ENCODE peak calls at places on chromosome 2, in four cellular contexts. J is HFF-Myc, F is left lung, X is stomach. L is an unnamed sample.

GRCh38 chr2:18262601-18263000 is 297.9 kb downstream of the RDH14 start:
- DNase-seq in J (no peak), F (no peak), X (no peak), L (no peak)

GRCh38 chr2:240814946-240815760 is 4.9 kb downstream of the KIF1A start:
- DNase-seq in J (no peak), F (no peak), X (peak; percentile 17), L (no peak)

GRCh38 chr2:12678189-12678588 is 38.5 kb upstream of the TRIB2 start:
- DNase-seq in J (no peak), F (no peak), X (no peak), L (no peak)

GRCh38 chr2:134127496-134127895 is 126.4 kb upstream of the MGAT5 start:
- DNase-seq in J (no peak), F (no peak), X (no peak), L (no peak)

GRCh38 chr2:170905864-170906263 is 23.2 kb upstream of the GORASP2 start:
- DNase-seq in J (no peak), F (no peak), X (no peak), L (no peak)

GRCh38 chr2:178190938-178191910 is 3.1 kb upstream of the OSBPL6 start:
- DNase-seq in J (no peak), F (no peak), X (no peak), L (no peak)

GRCh38 chr2:68857855-68858456 is 13.2 kb downstream of the BMP10 start:
- DNase-seq in J (no peak), F (no peak), X (no peak), L (no peak)

GRCh38 chr2:187875271-187875670 is 321.0 kb upstream of the TFPI start:
- DNase-seq in J (no peak), F (no peak), X (no peak), L (no peak)

GRCh38 chr2:240245706-240246105 is 105.2 kb upstream of the OTOS start:
- DNase-seq in J (no peak), F (peak; percentile 57), X (peak; percentile 25), L (no peak)

GRCh38 chr2:29430382-29431112 is 315.3 kb downstream of the CLIP4 start:
- DNase-seq in J (no peak), F (no peak), X (no peak), L (no peak)

GRCh38 chr2:20618886-20619521 is 31.9 kb downstream of the HS1BP3 start:
- DNase-seq in J (no peak), F (peak; percentile 74), X (peak; percentile 24), L (no peak)

GRCh38 chr2:27071990-27072830 is 756 bp upstream of the OST4 start:
- DNase-seq in J (peak; percentile 37), F (no peak), X (peak; percentile 37), L (no peak)

GRCh38 chr2:227186751-227187150 is 22.3 kb downstream of the COL4A3 start:
- DNase-seq in J (no peak), F (no peak), X (no peak), L (no peak)

GRCh38 chr2:178449700-178450573 is 1.0 kb downstream of the PRKRA start:
- DNase-seq in J (no peak), F (no peak), X (no peak), L (no peak)

GRCh38 chr2:190501231-190501630 is 33.3 kb downstream of the NEMP2 start:
- DNase-seq in J (no peak), F (no peak), X (no peak), L (no peak)

GRCh38 chr2:96860065-96861029 is 2.5 kb upstream of the ANKRD39 start:
- DNase-seq in J (no peak), F (peak; percentile 61), X (no peak), L (no peak)

GRCh38 chr2:239392072-239392357 is 8.8 kb downstream of the HDAC4 start:
- DNase-seq in J (no peak), F (peak; percentile 60), X (no peak), L (no peak)

GRCh38 chr2:106863387-106863786 is 22.6 kb downstream of the ST6GAL2 start:
- DNase-seq in J (no peak), F (no peak), X (no peak), L (no peak)

GRCh38 chr2:44169155-44169898 is 652 bp downstream of the PPM1B start:
- DNase-seq in J (no peak), F (peak; percentile 92), X (peak; percentile 41), L (peak; percentile 48)

GRCh38 chr2:136116111-136116812 is 1.7 kb downstream of the CXCR4 start:
- DNase-seq in J (no peak), F (peak; percentile 84), X (peak; percentile 56), L (peak; percentile 68)

GRCh38 chr2:51697095-51697494 is 665.2 kb upstream of the NRXN1 start:
- DNase-seq in J (no peak), F (no peak), X (no peak), L (no peak)

GRCh38 chr2:38750793-38751042 is 443 bp downstream of the SRSF7 start:
- DNase-seq in J (no peak), F (peak; percentile 89), X (peak; percentile 68), L (no peak)

GRCh38 chr2:161308178-161308955 is at the start of gene PSMD14:
- DNase-seq in J (peak; percentile 77), F (peak; percentile 98), X (peak; percentile 91), L (peak; percentile 84)

GRCh38 chr2:32962652-32963051 is 15.9 kb downstream of the LTBP1 start:
- DNase-seq in J (no peak), F (no peak), X (no peak), L (no peak)

GRCh38 chr2:10482979-10483378 is 34.9 kb upstream of the ODC1 start:
- DNase-seq in J (no peak), F (no peak), X (no peak), L (no peak)

GRCh38 chr2:16613475-16613874 is 52.2 kb downstream of the CYRIA start:
- DNase-seq in J (no peak), F (no peak), X (no peak), L (no peak)

GRCh38 chr2:132715986-132716385 is 46.0 kb upstream of the LYPD1 start:
- DNase-seq in J (no peak), F (no peak), X (no peak), L (no peak)

GRCh38 chr2:64225491-64225890 is 81.3 kb upstream of the PELI1 start:
- DNase-seq in J (no peak), F (no peak), X (no peak), L (no peak)

GRCh38 chr2:62074233-62074632 is 121.7 kb upstream of the B3GNT2 start:
- DNase-seq in J (no peak), F (no peak), X (no peak), L (no peak)

GRCh38 chr2:43676322-43677050 is at the start of gene C1GALT1C1L:
- DNase-seq in J (peak; percentile 22), F (peak; percentile 85), X (peak; percentile 36), L (no peak)

GRCh38 chr2:128984855-128985254 is 666.2 kb upstream of the HS6ST1 start:
- DNase-seq in J (no peak), F (no peak), X (no peak), L (no peak)

DNA sequence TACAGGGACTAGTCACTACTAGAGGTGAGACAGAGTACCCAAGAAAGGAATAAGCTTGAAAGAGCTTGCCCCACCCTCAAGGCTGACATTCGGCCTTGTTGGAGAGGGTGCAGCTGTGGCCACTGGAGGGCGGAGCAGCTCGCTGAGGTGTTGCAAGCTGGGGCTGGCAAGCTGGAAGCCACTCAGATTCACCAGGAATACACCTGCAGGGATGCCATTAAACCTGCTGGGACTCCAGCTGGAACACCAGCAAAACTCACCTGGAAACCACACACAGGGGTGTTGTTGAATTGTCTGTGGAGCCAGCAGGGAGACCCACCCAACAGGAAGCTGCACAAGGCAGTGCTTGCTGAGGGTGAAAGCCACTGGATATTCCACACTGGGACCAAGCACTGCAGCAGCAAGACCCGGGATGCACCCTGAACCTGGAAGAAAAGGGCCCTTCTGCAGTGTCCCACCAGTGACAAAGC is 26.1 kb downstream of the KCTD18 start:
- DNase-seq in J (no peak), F (peak; percentile 85), X (peak; percentile 66), L (no peak)
- TF ChIP-seq CTCF in J (peak; percentile 45), F (peak; percentile 28), X (peak; percentile 22), L (no peak)

DNA sequence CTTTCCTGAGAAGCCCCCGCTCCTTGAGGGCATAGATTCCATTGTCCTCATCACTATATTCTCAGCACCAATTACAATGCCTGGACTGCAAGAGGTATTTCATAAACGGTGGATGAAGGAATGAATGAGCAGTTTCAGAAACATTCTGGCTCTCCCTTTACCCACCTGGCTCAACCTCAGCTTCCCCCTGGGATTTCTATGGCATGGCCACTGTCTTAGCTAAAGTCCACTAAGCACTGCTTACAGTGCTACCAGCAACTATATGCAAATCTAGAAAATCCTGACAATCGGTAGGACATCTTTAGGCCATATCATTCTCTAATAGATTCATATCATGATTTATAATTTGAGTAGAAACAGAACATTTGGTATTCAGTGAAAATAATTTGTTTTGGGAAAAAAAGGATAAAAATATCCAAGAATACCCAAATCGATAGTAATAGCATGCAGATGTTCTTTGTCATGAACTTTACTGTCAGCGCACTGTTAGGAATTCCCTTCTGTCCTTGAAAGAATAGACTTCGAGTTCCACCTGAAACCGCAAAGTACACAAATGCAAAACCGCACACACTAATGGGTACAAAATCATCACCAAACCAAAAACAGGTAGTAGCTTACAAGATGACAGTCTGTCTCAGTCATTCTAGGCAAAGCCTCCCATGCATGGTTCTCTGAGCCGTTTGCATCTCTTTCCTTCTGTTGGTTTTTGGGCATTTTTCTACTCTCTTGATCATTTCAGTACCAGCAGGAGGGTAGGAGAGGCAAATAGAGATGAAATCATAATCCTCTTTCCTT is 303.6 kb upstream of the ID2 start:
- DNase-seq in J (no peak), F (no peak), X (no peak), L (no peak)
- TF ChIP-seq CTCF in J (no peak), F (no peak), X (no peak), L (no peak)

GRCh38 chr2:36534275-36534799 is 63.6 kb downstream of the FEZ2 start:
- DNase-seq in J (no peak), F (no peak), X (no peak), L (no peak)

GRCh38 chr2:36528274-36528673 is 69.7 kb downstream of the FEZ2 start:
- DNase-seq in J (no peak), F (no peak), X (no peak), L (no peak)

GRCh38 chr2:36528761-36529392 is 69.1 kb downstream of the FEZ2 start:
- DNase-seq in J (no peak), F (no peak), X (no peak), L (no peak)

GRCh38 chr2:36530178-36530982 is 67.6 kb downstream of the FEZ2 start:
- DNase-seq in J (no peak), F (no peak), X (no peak), L (no peak)

GRCh38 chr2:36530983-36531354 is 67.0 kb downstream of the FEZ2 start:
- DNase-seq in J (no peak), F (no peak), X (no peak), L (no peak)
- TF ChIP-seq CTCF in J (no peak), F (no peak), X (no peak), L (no peak)

GRCh38 chr2:23545391-23545790 is 160.4 kb downstream of the KLHL29 start:
- DNase-seq in J (no peak), F (peak; percentile 43), X (no peak), L (no peak)
- TF ChIP-seq CTCF in J (no peak), F (no peak), X (no peak), L (no peak)

GRCh38 chr2:11534746-11535484 is 1.1 kb downstream of the GREB1 start:
- DNase-seq in J (no peak), F (no peak), X (no peak), L (no peak)
- TF ChIP-seq CTCF in J (peak; percentile 34), F (no peak), X (no peak), L (no peak)

L was measured in natural killer cell.